ENCODE peak calls at places on chromosomes 4 and X, in nine cellular contexts. K, I, Q, M, Y, J, Z, D and U are unnamed samples. For H3K4me1, the result is how much of the 10 kb centered on the place peaks cover.

GRCh38 chr4:144709159-144709558 is 63.2 kb downstream of the HHIP start:
- DNase-seq in K (no peak), I (no peak), Q (no peak), M (no peak), Y (no peak), J (peak), Z (no peak), D (no peak), U (no peak)

GRCh38 chr4:72430050-72430449 is 139.0 kb downstream of the ADAMTS3 start:
- DNase-seq in K (no peak), I (no peak), Q (no peak), M (no peak), Y (no peak), J (peak), Z (no peak), D (no peak), U (no peak)

GRCh38 chr4:120005091-120005490 is 61.6 kb downstream of the MAD2L1 start:
- DNase-seq in K (no peak), I (no peak), Q (no peak), M (no peak), Y (no peak), J (no peak), Z (no peak), D (no peak), U (no peak)

GRCh38 chr4:80101768-80102116 is 28.7 kb upstream of the ANTXR2 start:
- DNase-seq in K (no peak), I (no peak), Q (no peak), M (no peak), Y (no peak), J (no peak), Z (no peak), D (no peak), U (no peak)

GRCh38 chr4:1717129-1718094 is 3.7 kb downstream of the TMEM129 start:
- DNase-seq in K (peak), I (no peak), Q (peak), M (no peak), Y (no peak), J (no peak), Z (no peak), D (no peak), U (no peak)

GRCh38 chrX:136047001-136047642 is 61.9 kb downstream of the SLC9A6 start:
- DNase-seq in K (no peak), I (no peak), Q (no peak), M (no peak), Y (no peak), J (no peak), Z (no peak), D (no peak), U (no peak)

GRCh38 chr4:174357321-174357720 is 73.6 kb downstream of the CEP44 start:
- DNase-seq in K (no peak), I (no peak), Q (no peak), M (no peak), Y (no peak), J (no peak), Z (no peak), D (no peak), U (no peak)

GRCh38 chr4:164572877-164573279 is 181.1 kb upstream of the SMIM31 start:
- DNase-seq in K (no peak), I (no peak), Q (no peak), M (no peak), Y (no peak), J (no peak), Z (no peak), D (no peak), U (no peak)

GRCh38 chrX:74187211-74187610 is 116.8 kb upstream of the ZCCHC13 start:
- DNase-seq in K (no peak), I (no peak), Q (no peak), M (no peak), Y (no peak), J (no peak), Z (no peak), D (no peak), U (no peak)

GRCh38 chrX:112863850-112864249 is 23.2 kb upstream of the AMOT start:
- DNase-seq in K (no peak), I (no peak), Q (no peak), M (no peak), Y (no peak), J (no peak), Z (no peak), D (no peak), U (no peak)

GRCh38 chr4:7968262-7968896 is 28.7 kb upstream of the AFAP1 start:
- DNase-seq in K (no peak), I (no peak), Q (no peak), M (no peak), Y (no peak), J (peak), Z (no peak), D (no peak), U (no peak)

GRCh38 chr4:7973545-7973981 is 33.9 kb upstream of the AFAP1 start:
- DNase-seq in K (no peak), I (no peak), Q (no peak), M (no peak), Y (no peak), J (peak), Z (no peak), D (no peak), U (no peak)

GRCh38 chr4:7971881-7972500 is 32.3 kb upstream of the AFAP1 start:
- DNase-seq in K (no peak), I (no peak), Q (no peak), M (no peak), Y (no peak), J (no peak), Z (no peak), D (no peak), U (no peak)

GRCh38 chr4:7970031-7970946 is 30.6 kb upstream of the AFAP1 start:
- DNase-seq in K (no peak), I (peak), Q (no peak), M (no peak), Y (no peak), J (peak), Z (no peak), D (peak), U (peak)

DNA sequence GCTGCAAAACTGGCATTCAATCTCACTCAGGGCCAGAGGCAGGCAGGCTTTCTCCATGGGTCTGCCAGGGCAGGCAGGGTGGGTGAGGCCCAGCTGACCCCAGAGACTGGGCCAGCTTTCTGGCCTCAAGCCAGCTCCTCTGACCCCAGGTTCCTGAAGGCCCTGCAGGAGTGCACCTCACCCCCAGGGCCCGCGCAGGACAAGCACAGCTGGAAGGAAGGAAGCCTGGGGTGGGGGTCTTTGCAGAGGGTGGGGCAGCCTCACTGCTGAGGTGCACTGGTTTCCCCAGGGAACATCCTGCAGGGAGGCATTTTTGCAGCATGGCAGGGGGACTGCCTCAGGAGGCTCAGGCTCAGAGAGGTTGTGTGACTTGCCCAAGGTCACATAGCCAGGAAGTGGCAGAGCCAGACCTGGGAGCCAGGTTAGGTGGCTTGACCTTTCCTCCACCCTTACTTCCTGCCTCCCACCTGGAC is 31.5 kb upstream of the AFAP1 start:
- DNase-seq in K (no peak), I (no peak), Q (no peak), M (no peak), Y (no peak), J (no peak), Z (no peak), D (no peak), U (no peak)
- H3K4me1 ChIP-seq in K (under half), I (half or more), Q (under half), M (under half), Y (under half), J (under half), Z (under half), D (half or more), U (under half)

GRCh38 chrX:129761596-129761995 is 18.2 kb upstream of the SASH3 start:
- DNase-seq in K (no peak), I (no peak), Q (no peak), M (no peak), Y (no peak), J (no peak), Z (no peak), D (no peak), U (no peak)

GRCh38 chrX:129760981-129761380 is 18.8 kb upstream of the SASH3 start:
- DNase-seq in K (no peak), I (no peak), Q (no peak), M (no peak), Y (no peak), J (no peak), Z (no peak), D (no peak), U (no peak)

GRCh38 chrX:129762448-129762847 is 17.3 kb upstream of the SASH3 start:
- DNase-seq in K (no peak), I (no peak), Q (no peak), M (no peak), Y (no peak), J (no peak), Z (no peak), D (no peak), U (no peak)

GRCh38 chrX:129760155-129760554 is 19.6 kb upstream of the SASH3 start:
- DNase-seq in K (no peak), I (no peak), Q (no peak), M (no peak), Y (no peak), J (no peak), Z (no peak), D (no peak), U (no peak)

GRCh38 chrX:129763666-129764065 is 16.1 kb upstream of the SASH3 start:
- DNase-seq in K (no peak), I (no peak), Q (no peak), M (no peak), Y (no peak), J (no peak), Z (no peak), D (no peak), U (no peak)
- H3K4me1 ChIP-seq in K (under half), I (under half), Q (half or more), M (under half), Y (under half), J (under half), Z (under half), D (half or more), U (under half)

DNA sequence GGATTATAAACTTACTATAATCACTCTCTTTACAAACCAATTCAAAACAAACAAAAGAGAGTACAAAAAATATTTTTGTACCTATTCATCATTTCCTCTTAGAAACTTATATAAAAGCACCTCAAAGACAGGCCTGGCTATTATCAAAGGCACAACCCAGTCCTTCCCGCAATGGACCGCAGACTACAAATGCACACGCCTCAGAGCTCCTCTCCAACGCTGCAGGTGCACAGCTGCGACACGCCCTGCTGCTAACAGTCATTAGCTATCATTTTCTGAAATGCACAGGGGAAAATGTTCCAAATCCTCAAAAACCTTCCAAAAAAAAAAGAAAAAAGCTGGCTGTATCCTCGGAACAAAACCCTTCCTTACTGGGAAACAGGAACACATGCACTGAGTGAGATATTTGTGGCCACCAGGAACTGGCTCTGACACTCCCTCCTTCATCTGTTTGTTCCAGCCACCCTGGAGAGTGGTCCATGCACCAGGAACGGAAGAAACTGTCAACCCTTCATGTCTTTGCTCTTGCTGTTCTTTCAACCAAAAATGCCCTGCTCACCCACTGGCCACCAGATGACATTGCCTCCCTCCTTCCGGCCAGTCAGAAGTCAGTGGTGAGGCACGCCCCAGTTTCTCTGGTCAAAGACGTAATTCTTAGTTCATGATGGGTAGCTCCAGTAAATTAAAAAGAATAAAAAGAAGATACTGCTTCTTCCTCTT is 16.7 kb downstream of the IRF2 start:
- DNase-seq in K (no peak), I (peak), Q (peak), M (no peak), Y (peak), J (no peak), Z (no peak), D (no peak), U (no peak)
- H3K4me1 ChIP-seq in K (under half), I (half or more), Q (half or more), M (half or more), Y (half or more), J (under half), Z (under half), D (half or more), U (under half)

GRCh38 chr4:146059865-146060264 is 115.7 kb upstream of the LSM6 start:
- DNase-seq in K (no peak), I (peak), Q (peak), M (no peak), Y (no peak), J (no peak), Z (no peak), D (no peak), U (no peak)

GRCh38 chr4:146061610-146062324 is 113.8 kb upstream of the LSM6 start:
- DNase-seq in K (no peak), I (no peak), Q (peak), M (no peak), Y (no peak), J (no peak), Z (no peak), D (no peak), U (no peak)

GRCh38 chr4:146062325-146062715 is 113.2 kb upstream of the LSM6 start:
- DNase-seq in K (no peak), I (no peak), Q (peak), M (no peak), Y (no peak), J (no peak), Z (no peak), D (no peak), U (no peak)

GRCh38 chr4:146058531-146058930 is 117.0 kb upstream of the LSM6 start:
- DNase-seq in K (no peak), I (no peak), Q (peak), M (no peak), Y (no peak), J (no peak), Z (no peak), D (no peak), U (no peak)

GRCh38 chr4:146059153-146059552 is 116.4 kb upstream of the LSM6 start:
- DNase-seq in K (no peak), I (no peak), Q (peak), M (no peak), Y (no peak), J (no peak), Z (no peak), D (no peak), U (no peak)
- H3K4me1 ChIP-seq in K (under half), I (under half), Q (half or more), M (under half), Y (under half), J (under half), Z (under half), D (under half), U (under half)